ENCODE peak calls at places on chromosomes 12 and 14, in eight cellular contexts. P, H, F, W, S, J, Y and K are unnamed samples.

GRCh38 chr14:47626151-47627035 is 49.0 kb downstream of the MDGA2 start:
- DNase-seq in Y (no peak), H (no peak), S (no peak), F (no peak), J (no peak), P (no peak), W (no peak), K (no peak)

GRCh38 chr12:47909839-47910465 is 5.2 kb upstream of the VDR start:
- DNase-seq in H (no peak), Y (no peak), S (no peak), J (no peak), P (no peak), W (no peak), F (no peak), K (no peak)

GRCh38 chr12:89477633-89478279 is 46.8 kb downstream of the GALNT4 start:
- DNase-seq in S (no peak), F (no peak), P (no peak), H (no peak), W (no peak), J (no peak), Y (no peak), K (no peak)

GRCh38 chr12:127811988-127812387 is 455.0 kb upstream of the TMEM132C start:
- DNase-seq in J (no peak), S (no peak), H (no peak), Y (peak), W (peak), P (no peak), F (no peak), K (no peak)

GRCh38 chr12:131074221-131075083 is 120.7 kb downstream of the ADGRD1 start:
- DNase-seq in Y (no peak), H (no peak), P (no peak), S (no peak), F (no peak), J (no peak), W (peak), K (no peak)

GRCh38 chr12:105487961-105488360 is 157.5 kb downstream of the C12orf75 start:
- DNase-seq in F (no peak), Y (no peak), W (no peak), H (no peak), J (no peak), P (no peak), S (no peak), K (no peak)

GRCh38 chr12:115474525-115475353 is 790.8 kb upstream of the TBX3 start:
- DNase-seq in P (no peak), H (no peak), W (no peak), F (no peak), J (no peak), Y (no peak), S (no peak), K (no peak)

GRCh38 chr14:30610719-30611388 is 11.3 kb upstream of the SCFD1 start:
- DNase-seq in W (peak), P (peak), Y (no peak), F (peak), H (peak), S (peak), J (peak), K (no peak)

GRCh38 chr14:30985796-30986195 is 39.7 kb upstream of the AP4S1 start:
- DNase-seq in S (no peak), Y (no peak), F (no peak), H (no peak), W (no peak), J (no peak), P (no peak), K (no peak)

GRCh38 chr12:109523504-109523903 is 46.1 kb downstream of the UBE3B start:
- DNase-seq in Y (no peak), P (no peak), W (no peak), F (no peak), H (no peak), S (no peak), J (no peak), K (no peak)

GRCh38 chr12:47270782-47271664 is 191.3 kb upstream of the AMIGO2 start:
- DNase-seq in S (no peak), F (no peak), W (no peak), H (no peak), P (no peak), Y (peak), J (no peak), K (no peak)

GRCh38 chr12:116242740-116243139 is 34.8 kb downstream of the MED13L start:
- DNase-seq in W (no peak), S (no peak), F (no peak), P (no peak), Y (no peak), J (no peak), H (no peak), K (no peak)

GRCh38 chr12:93098077-93098476 is 169.0 kb upstream of the EEA1 start:
- DNase-seq in S (peak), F (peak), J (peak), Y (no peak), P (peak), W (peak), H (no peak), K (peak)

GRCh38 chr14:54200726-54201125 is 196.1 kb upstream of the CDKN3 start:
- DNase-seq in H (no peak), P (no peak), Y (peak), J (no peak), S (no peak), F (no peak), W (no peak), K (no peak)

GRCh38 chr12:25792031-25792430 is 166.5 kb upstream of the RASSF8 start:
- DNase-seq in W (no peak), H (no peak), P (no peak), F (no peak), Y (no peak), S (no peak), J (no peak), K (no peak)

GRCh38 chr12:130715150-130715995 is 726 bp downstream of the RIMBP2 start:
- DNase-seq in P (no peak), S (no peak), W (no peak), J (no peak), H (no peak), F (no peak), Y (no peak), K (no peak)

GRCh38 chr12:18861287-18861858 is 123.5 kb downstream of the CAPZA3 start:
- DNase-seq in P (peak), Y (no peak), J (no peak), W (no peak), F (peak), S (no peak), H (no peak), K (no peak)

GRCh38 chr12:113347107-113347506 is 11.3 kb upstream of the PLBD2 start:
- DNase-seq in W (no peak), S (no peak), H (no peak), J (no peak), F (no peak), Y (no peak), P (no peak), K (no peak)

GRCh38 chr12:10175849-10176641 is 2.8 kb upstream of the TMEM52B start:
- DNase-seq in S (no peak), Y (no peak), H (no peak), W (no peak), P (no peak), F (no peak), J (no peak), K (no peak)

GRCh38 chr12:88600272-88600671 is 20.0 kb upstream of the KITLG start:
- DNase-seq in F (no peak), Y (peak), W (no peak), P (no peak), S (no peak), H (peak), J (no peak), K (no peak)

GRCh38 chr12:130249376-130249775 is 87.1 kb downstream of the FZD10 start:
- DNase-seq in F (peak), S (no peak), W (no peak), Y (no peak), J (no peak), P (peak), H (no peak), K (no peak)

DNA sequence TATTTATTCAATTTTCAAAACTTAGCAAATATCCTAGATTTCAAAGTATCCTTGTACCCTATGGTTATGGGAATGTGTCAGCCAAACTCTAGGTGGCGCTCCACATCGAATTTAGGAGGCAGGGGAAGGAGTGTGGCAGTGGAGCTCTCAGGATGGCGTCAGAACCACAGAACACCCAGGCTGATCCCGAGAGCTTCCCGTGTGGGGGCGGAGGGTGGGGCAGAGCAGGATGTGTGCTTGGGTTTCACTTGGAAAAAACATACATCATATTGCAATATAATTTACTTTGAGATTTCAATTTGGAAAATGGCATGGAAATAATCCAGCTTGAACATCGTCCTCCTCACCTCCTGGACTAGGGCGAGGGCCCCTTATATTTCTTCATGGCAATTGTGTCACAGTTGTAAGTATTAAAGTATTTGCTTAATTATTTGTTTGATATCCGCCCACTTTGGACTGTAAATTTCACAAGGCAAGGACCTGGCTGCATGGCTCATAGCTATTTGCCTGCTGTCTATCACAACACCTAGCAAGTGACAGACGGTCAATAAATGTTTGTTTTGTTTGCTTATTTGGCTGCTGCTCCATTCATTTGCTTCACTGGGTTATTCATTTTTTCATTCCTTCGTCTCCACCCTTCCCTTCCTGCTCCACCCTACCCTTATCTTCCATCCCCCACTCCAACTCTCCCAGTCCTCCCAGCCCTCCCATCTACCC is 221.5 kb upstream of the HMGA2 start:
- DNase-seq in W (peak), F (peak), P (peak), S (no peak), Y (peak), H (peak), J (peak), K (peak)
- H3K4me3 ChIP-seq in W (peak), F (no peak), P (peak), S (no peak), Y (peak), H (peak), J (peak), K (no peak)

GRCh38 chr14:72291908-72292688 is 359.9 kb downstream of the RGS6 start:
- DNase-seq in H (peak), S (no peak), Y (peak), J (no peak), P (peak), F (peak), W (no peak), K (peak)

DNA sequence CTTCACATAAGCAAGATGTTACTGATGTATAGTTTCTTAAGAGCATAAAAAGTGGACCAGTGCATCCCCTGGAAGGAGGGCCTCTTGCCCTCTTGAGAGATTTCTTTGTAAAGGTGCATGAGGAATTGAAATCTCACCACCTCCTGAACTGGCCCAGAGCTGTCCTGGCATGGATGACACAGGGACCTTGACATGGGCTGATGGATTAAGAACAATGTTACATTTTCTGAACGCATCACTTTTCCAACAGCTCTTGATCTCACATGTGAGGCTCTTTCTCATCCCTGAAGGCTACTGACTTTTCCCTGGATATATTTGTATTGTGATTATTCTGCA is 360.4 kb downstream of the RGS6 start:
- DNase-seq in F (no peak), Y (no peak), H (no peak), J (no peak), S (no peak), P (no peak), W (no peak), K (no peak)
- TF ChIP-seq CTCF in F (peak), Y (no peak), H (no peak), J (no peak), S (no peak), P (no peak), W (no peak), K (no peak)

DNA sequence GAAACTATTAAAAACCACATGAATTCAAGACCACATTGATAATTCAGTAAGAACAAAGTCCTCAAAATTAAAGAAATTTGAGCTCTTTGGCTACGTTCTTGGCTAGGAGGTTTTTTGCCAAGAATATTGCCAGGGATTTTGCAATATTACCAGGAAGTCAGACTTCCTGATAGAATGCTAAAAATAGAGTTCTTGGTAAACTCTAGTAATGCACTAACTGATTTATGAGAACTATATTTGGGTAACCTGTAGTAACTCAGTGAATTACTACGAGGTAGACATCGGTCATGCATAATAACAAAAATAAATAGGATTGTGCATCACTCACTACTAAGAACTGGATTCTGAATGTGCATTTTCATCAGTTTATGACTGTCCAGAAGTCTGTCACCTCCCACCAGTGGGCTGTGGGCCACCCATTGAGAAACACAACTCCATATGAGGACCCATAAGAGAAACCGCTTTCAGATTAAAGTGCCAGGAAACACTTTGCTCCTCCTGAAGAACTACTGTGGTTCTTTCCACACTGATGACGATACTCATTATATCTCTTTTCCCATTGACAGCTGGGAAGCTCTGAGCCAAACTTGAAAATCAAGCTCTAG is 116.7 kb downstream of the BCL11B start:
- DNase-seq in Y (no peak), J (no peak), F (no peak), W (no peak), H (no peak), P (no peak), S (no peak), K (no peak)
- H3K4me3 ChIP-seq in Y (no peak), J (no peak), F (no peak), W (no peak), H (no peak), P (no peak), S (no peak), K (no peak)

DNA sequence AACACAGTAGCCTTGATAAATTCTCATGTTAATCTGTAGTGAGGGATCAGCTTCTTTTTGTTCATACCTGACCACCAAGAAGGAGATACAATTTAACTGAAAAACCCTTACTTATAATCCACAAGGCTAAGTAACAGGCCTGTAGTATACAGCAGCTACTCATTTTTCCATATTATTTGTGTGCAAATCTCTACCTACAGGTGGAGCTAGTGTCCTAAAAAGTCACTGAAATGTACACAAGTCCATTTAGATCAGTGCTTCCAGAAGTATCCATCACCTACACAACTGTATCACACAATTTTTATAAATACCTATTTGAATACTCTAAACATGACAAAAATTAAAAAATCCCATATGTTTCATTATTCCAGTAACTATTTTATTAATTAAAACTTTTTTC is 173.2 kb downstream of the SLC35F4 start:
- DNase-seq in P (peak), F (peak), H (peak), W (no peak), J (no peak), S (no peak), Y (peak), K (no peak)
- TF ChIP-seq CTCF in P (peak), F (peak), H (peak), W (no peak), J (no peak), S (no peak), Y (peak), K (peak)

DNA sequence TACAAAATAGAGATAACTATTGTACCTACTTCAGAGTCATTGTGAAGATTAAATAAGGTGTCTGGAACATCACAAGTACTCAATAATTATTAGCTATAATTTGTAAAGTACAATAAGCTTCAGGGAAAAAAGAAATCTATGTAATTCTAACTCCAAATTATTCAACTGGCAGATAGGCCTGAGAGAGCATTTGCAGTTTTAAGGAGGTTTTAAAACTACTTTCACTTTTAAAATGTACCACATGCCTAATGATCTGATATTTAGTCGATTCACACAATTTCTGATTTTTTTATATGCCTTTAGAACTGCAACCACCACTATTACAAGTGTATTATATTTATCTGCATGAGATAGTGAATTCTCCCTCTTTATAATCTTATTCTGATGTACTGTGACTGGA is 24.9 kb upstream of the FRMD6 start:
- DNase-seq in W (no peak), Y (no peak), J (no peak), S (no peak), P (no peak), H (no peak), F (no peak), K (no peak)
- H3K4me3 ChIP-seq in W (no peak), Y (no peak), J (no peak), S (no peak), P (no peak), H (no peak), F (no peak), K (no peak)

DNA sequence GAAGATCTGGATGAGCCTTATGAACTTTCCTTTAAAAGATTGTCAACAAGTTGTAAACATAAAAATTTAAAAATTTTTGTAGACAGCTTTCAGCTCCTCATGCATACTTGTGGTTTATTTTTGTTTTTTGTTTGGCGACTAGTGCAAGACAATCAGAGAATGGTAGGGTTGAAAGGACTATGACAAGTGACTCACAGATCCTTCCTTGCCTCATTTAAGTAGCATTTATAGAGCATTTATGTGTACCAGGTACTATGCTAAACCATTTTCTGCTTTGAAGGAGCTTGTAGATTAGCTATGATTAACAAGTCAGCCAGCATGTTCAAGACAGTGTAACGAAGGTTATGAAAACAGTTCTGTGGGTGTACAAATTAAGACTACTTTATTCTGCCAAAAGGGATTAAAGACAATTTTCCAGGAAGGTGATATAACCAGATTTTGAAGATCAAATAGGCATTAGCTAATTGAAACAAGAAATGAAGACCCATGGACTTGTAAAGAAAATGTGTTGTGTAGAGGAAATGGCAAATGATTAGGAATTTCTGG is 122.0 kb downstream of the PCNX1 start:
- DNase-seq in F (no peak), S (no peak), Y (no peak), P (no peak), H (no peak), J (no peak), W (no peak), K (no peak)
- TF ChIP-seq CTCF in F (no peak), S (no peak), Y (no peak), P (no peak), H (no peak), J (no peak), W (no peak), K (no peak)

DNA sequence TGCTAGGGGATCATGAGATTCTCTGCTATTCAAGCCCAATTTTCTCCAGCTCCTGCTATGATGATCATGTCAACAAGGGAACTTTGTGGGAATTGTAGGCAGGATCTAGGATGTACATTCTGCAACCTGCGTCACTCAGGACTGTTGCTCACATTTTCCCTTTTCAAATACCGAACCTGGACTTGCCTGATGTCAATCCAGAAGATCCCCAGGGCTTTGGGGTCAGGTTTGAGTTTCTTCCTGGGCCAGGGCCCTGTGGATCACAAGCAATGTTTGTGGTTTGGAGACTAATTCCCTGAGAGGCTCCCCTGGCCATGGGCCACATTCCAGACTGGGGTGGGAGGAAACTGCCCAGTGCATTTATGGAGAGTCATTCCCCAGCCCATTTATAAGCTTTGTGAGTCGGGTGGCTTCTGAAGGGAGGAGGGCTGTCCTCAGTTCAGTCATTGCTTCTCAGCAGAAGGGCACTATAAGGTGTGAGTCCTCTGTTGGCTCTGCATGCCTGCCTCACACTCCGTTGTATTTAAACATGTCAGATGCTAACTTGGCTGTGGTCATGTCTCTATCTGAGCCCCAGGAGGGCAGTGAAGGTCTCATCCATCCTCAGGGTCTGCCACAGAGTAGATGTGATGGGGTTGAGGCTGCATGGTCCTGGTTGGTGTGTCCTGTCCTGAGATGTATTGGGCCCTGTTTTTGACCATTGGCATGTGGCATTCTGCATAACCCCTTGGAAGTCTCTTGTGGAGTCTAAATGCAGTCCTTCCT is 6.5 kb downstream of the KRT86 start:
- DNase-seq in F (no peak), J (peak), Y (peak), W (peak), H (peak), S (no peak), P (no peak), K (no peak)
- H3K4me3 ChIP-seq in F (no peak), J (no peak), Y (no peak), W (no peak), H (no peak), S (no peak), P (no peak), K (no peak)

GRCh38 chr12:49345048-49345839 is 1.4 kb upstream of the DNAJC22 start:
- DNase-seq in P (no peak), H (no peak), W (no peak), Y (no peak), S (no peak), F (peak), J (no peak), K (no peak)
- TF ChIP-seq CTCF in P (no peak), H (no peak), W (no peak), Y (no peak), S (no peak), F (no peak), J (no peak), K (no peak)